ENCODE peak calls at places on chromosomes 12 and 14, in seven cellular contexts. B is stomach, W is brain microvascular endothelial cell, U is HFFc6, E is NB4, F is fibroblast of the aortic adventitia, Z is lung. P is an unnamed sample.
A peak's percentile ranks its signal among the peaks of the same experiment; 100 is the strongest.

GRCh38 chr14:33068626-33069025 is 129.9 kb downstream of the NPAS3 start:
- DNase-seq in B (no peak), W (no peak), U (no peak), E (no peak), F (no peak), Z (no peak), P (no peak)

GRCh38 chr12:92469837-92470236 is 233.0 kb upstream of the PLEKHG7 start:
- DNase-seq in B (no peak), W (peak; percentile 51), U (no peak), E (no peak), F (peak; percentile 50), Z (no peak), P (no peak)

GRCh38 chr14:98958048-98959031 is 313.7 kb downstream of the BCL11B start:
- DNase-seq in B (no peak), W (no peak), U (no peak), E (no peak), F (no peak), Z (no peak), P (no peak)

GRCh38 chr12:118850244-118850825 is 131.0 kb upstream of the SRRM4 start:
- DNase-seq in B (no peak), W (peak; percentile 4), U (no peak), E (peak; percentile 56), F (no peak), Z (no peak), P (no peak)

GRCh38 chr14:31265701-31266398 is 58.3 kb upstream of the HECTD1 start:
- DNase-seq in B (peak; percentile 66), W (no peak), U (no peak), E (no peak), F (peak; percentile 80), Z (no peak), P (no peak)

GRCh38 chr12:10151621-10152020 is 20.3 kb downstream of the OLR1 start:
- DNase-seq in B (no peak), W (no peak), U (peak; percentile 74), E (no peak), F (no peak), Z (no peak), P (no peak)

GRCh38 chr14:44010071-44010470 is 497.0 kb downstream of the FSCB start:
- DNase-seq in B (no peak), W (no peak), U (no peak), E (no peak), F (no peak), Z (no peak), P (no peak)

GRCh38 chr12:94805749-94806148 is 155.4 kb upstream of the TMCC3 start:
- DNase-seq in B (no peak), W (peak; percentile 61), U (peak; percentile 5), E (no peak), F (peak; percentile 84), Z (no peak), P (no peak)

GRCh38 chr12:78361683-78362082 is 502.9 kb upstream of the SYT1 start:
- DNase-seq in B (no peak), W (no peak), U (no peak), E (no peak), F (no peak), Z (no peak), P (no peak)

GRCh38 chr12:115541891-115542361 is 735.6 kb downstream of the MED13L start:
- DNase-seq in B (no peak), W (no peak), U (no peak), E (no peak), F (peak; percentile 33), Z (no peak), P (no peak)

GRCh38 chr14:87449016-87449415 is 544.0 kb downstream of the GALC start:
- DNase-seq in B (no peak), W (no peak), U (no peak), E (no peak), F (no peak), Z (no peak), P (no peak)

GRCh38 chr12:462936-463705 is 3.4 kb downstream of the B4GALNT3 start:
- DNase-seq in B (peak; percentile 81), W (no peak), U (no peak), E (no peak), F (no peak), Z (no peak), P (no peak)

GRCh38 chr14:82009993-82010392 is 476.3 kb upstream of the SEL1L start:
- DNase-seq in B (no peak), W (no peak), U (no peak), E (no peak), F (no peak), Z (no peak), P (no peak)

GRCh38 chr14:65075628-65076325 is 26.5 kb downstream of the MAX start:
- DNase-seq in B (no peak), W (no peak), U (no peak), E (no peak), F (no peak), Z (no peak), P (no peak)

GRCh38 chr12:51377099-51377984 is 13.9 kb downstream of the GALNT6 start:
- DNase-seq in B (no peak), W (no peak), U (no peak), E (no peak), F (peak; percentile 60), Z (no peak), P (no peak)

GRCh38 chr14:61397607-61398006 is 76.2 kb downstream of the PRKCH start:
- DNase-seq in B (no peak), W (no peak), U (no peak), E (no peak), F (no peak), Z (no peak), P (no peak)

GRCh38 chr12:59086124-59086523 is 165.8 kb upstream of the LRIG3 start:
- DNase-seq in B (no peak), W (no peak), U (no peak), E (no peak), F (no peak), Z (no peak), P (no peak)

GRCh38 chr12:32997471-32997870 is 100.9 kb upstream of the PKP2 start:
- DNase-seq in B (no peak), W (no peak), U (no peak), E (no peak), F (no peak), Z (no peak), P (no peak)

GRCh38 chr12:9711664-9712063 is 21.2 kb downstream of the CLECL1 start:
- DNase-seq in B (no peak), W (no peak), U (no peak), E (no peak), F (no peak), Z (no peak), P (no peak)

GRCh38 chr14:51066576-51066975 is 28.3 kb downstream of the TRIM9 start:
- DNase-seq in B (no peak), W (no peak), U (no peak), E (no peak), F (no peak), Z (no peak), P (no peak)

GRCh38 chr12:82952946-82953345 is 266.2 kb downstream of the TMTC2 start:
- DNase-seq in B (no peak), W (no peak), U (no peak), E (no peak), F (no peak), Z (no peak), P (no peak)

GRCh38 chr12:46669720-46670119 is 156.1 kb downstream of the SLC38A4 start:
- DNase-seq in B (no peak), W (no peak), U (no peak), E (no peak), F (peak; percentile 76), Z (no peak), P (no peak)

GRCh38 chr12:109612975-109613502 is 39.4 kb downstream of the MVK start:
- DNase-seq in B (no peak), W (peak; percentile 7), U (peak; percentile 3), E (peak; percentile 52), F (peak; percentile 6), Z (no peak), P (no peak)
- TF ChIP-seq CTCF in B (no peak), W (peak; percentile 69), U (peak; percentile 65), E (peak; percentile 58), F (peak; percentile 35), Z (no peak), P (no peak)

GRCh38 chr14:34980337-34980900 is 2.4 kb upstream of the SRP54 start:
- DNase-seq in B (no peak), W (no peak), U (no peak), E (no peak), F (no peak), Z (no peak), P (no peak)

GRCh38 chr14:34981743-34982420 is 910 bp upstream of the SRP54 start:
- DNase-seq in B (no peak), W (peak; percentile 35), U (peak; percentile 32), E (peak; percentile 69), F (no peak), Z (peak; percentile 31), P (no peak)

GRCh38 chr14:34983148-34983760 is 462 bp downstream of the SRP54 start:
- DNase-seq in B (no peak), W (no peak), U (no peak), E (no peak), F (no peak), Z (no peak), P (no peak)

GRCh38 chr14:34982421-34983147 is at the start of gene SRP54:
- DNase-seq in B (peak; percentile 99), W (peak; percentile 96), U (peak; percentile 98), E (peak; percentile 98), F (peak; percentile 98), Z (peak; percentile 99), P (peak; percentile 99)

GRCh38 chr14:34978444-34978843 is 4.3 kb upstream of the SRP54 start:
- DNase-seq in B (no peak), W (no peak), U (no peak), E (no peak), F (no peak), Z (peak; percentile 44), P (no peak)
- TF ChIP-seq CTCF in B (no peak), W (no peak), U (no peak), E (no peak), F (no peak), Z (no peak), P (no peak)

DNA sequence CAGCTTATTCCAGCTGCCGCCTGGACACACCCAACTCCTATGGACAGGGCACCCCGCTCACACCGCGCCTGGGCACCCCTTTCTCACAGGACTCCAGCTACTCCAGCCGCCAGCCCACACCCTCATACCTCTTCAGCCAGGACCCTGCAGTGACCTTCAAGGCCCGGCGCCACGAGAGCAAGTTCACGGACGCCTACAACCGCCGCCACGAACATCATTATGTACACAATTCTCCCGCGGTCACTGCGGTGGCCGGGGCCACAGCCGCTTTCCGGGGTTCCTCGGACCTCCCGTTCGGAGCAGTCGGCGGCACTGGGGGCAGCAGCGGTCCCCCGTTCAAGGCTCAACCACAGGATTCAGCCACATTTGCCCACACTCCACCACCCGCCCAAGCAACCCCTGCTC is 5.9 kb downstream of the SETD1B start:
- DNase-seq in B (no peak), W (no peak), U (no peak), E (no peak), F (no peak), Z (no peak), P (no peak)
- TF ChIP-seq CTCF in B (no peak), W (no peak), U (no peak), E (no peak), F (no peak), Z (no peak), P (no peak)

GRCh38 chr12:29891792-29892191 is 108.0 kb upstream of the TMTC1 start:
- DNase-seq in B (no peak), W (no peak), U (no peak), E (no peak), F (no peak), Z (no peak), P (no peak)

GRCh38 chr12:29893002-29893401 is 109.3 kb upstream of the TMTC1 start:
- DNase-seq in B (no peak), W (no peak), U (no peak), E (no peak), F (no peak), Z (no peak), P (no peak)

GRCh38 chr12:29888777-29889176 is 105.0 kb upstream of the TMTC1 start:
- DNase-seq in B (no peak), W (no peak), U (no peak), E (no peak), F (no peak), Z (no peak), P (no peak)

GRCh38 chr12:29889737-29890136 is 106.0 kb upstream of the TMTC1 start:
- DNase-seq in B (peak; percentile 55), W (peak; percentile 20), U (no peak), E (peak; percentile 63), F (peak; percentile 54), Z (peak; percentile 55), P (no peak)
- TF ChIP-seq CTCF in B (peak; percentile 19), W (peak; percentile 56), U (no peak), E (peak; percentile 60), F (peak; percentile 55), Z (no peak), P (peak; percentile 53)